ENCODE peak calls at places on chromosomes 11 and 22, in five cellular contexts. N is stimulated activated CD4-positive, alpha-beta T cell treated with anti-CD3 and anti-CD28 coated beads, Interleukin-4, amount 100 ng/mL, for 1 hour; F is H9; E is posterior cingulate gyrus; C is SHP77. K is an unnamed sample.

GRCh38 chr11:121583825-121584224 is 131.1 kb upstream of the SORL1-AS1 start:
- DNase-seq in E (no peak), N (no peak), F (no peak), C (no peak), K (no peak)

GRCh38 chr11:28461338-28461737 is 353.1 kb downstream of the METTL15 start:
- DNase-seq in E (no peak), F (no peak), N (no peak), C (no peak), K (no peak)

GRCh38 chr11:121282376-121282775 is 10.2 kb upstream of the SC5D start:
- DNase-seq in E (no peak), C (no peak), F (no peak), N (no peak), K (no peak)

GRCh38 chr11:113859665-113860064 is 15.7 kb downstream of the USP28 start:
- DNase-seq in N (no peak), E (no peak), C (no peak), F (no peak), K (no peak)

GRCh38 chr11:706957-707816 is 1.2 kb downstream of the EPS8L2 start:
- DNase-seq in F (peak), C (no peak), N (no peak), E (no peak), K (no peak)

GRCh38 chr11:92332986-92333385 is 108.4 kb downstream of the FAT3 start:
- DNase-seq in N (no peak), C (no peak), F (no peak), E (no peak), K (no peak)

GRCh38 chr11:75813622-75814039 is 1.4 kb upstream of the UVRAG start:
- DNase-seq in F (no peak), N (no peak), E (no peak), C (peak), K (no peak)

GRCh38 chr22:22927196-22927887 is 39.7 kb downstream of the IGLL5 start:
- DNase-seq in C (no peak), E (no peak), F (no peak), N (no peak), K (no peak)

GRCh38 chr11:64084962-64085710 is 49.4 kb downstream of the FLRT1 start:
- DNase-seq in E (no peak), F (no peak), N (no peak), C (no peak), K (no peak)

GRCh38 chr11:71452354-71453020 is 516 bp upstream of the NADSYN1 start:
- DNase-seq in N (peak), F (peak), E (peak), C (peak), K (peak)

GRCh38 chr22:17739196-17739975 is 34.9 kb downstream of the BID start:
- DNase-seq in E (no peak), N (no peak), F (no peak), C (no peak), K (no peak)

GRCh38 chr11:87280143-87280542 is 242.4 kb downstream of the TMEM135 start:
- DNase-seq in C (no peak), F (no peak), N (no peak), E (no peak), K (no peak)

GRCh38 chr11:128133501-128133900 is 453.9 kb downstream of the ETS1 start:
- DNase-seq in C (no peak), F (no peak), N (no peak), E (no peak), K (no peak)

GRCh38 chr11:2859706-2860037 is 25.9 kb downstream of the CDKN1C start:
- DNase-seq in F (no peak), E (no peak), N (no peak), C (no peak), K (no peak)

GRCh38 chr11:77269484-77270123 is 31.9 kb downstream of the GDPD4 start:
- DNase-seq in N (no peak), E (no peak), C (no peak), F (no peak), K (no peak)

K was measured in activated naive CD8-positive, alpha-beta T cell treated with anti-CD3 and anti-CD28 coated beads, Interleukin-2, amount 50 U/mL, for 24 hours.